ENCODE peak calls at places on chromosomes 1 and 21, in six cellular contexts. One of them, this sample, is unnamed.

GRCh38 chr1:3543076-3544049 is 67.9 kb downstream of the MEGF6 start:
- DNase-seq in stomach: no peak
- DNase-seq in GM12865: no peak
- DNase-seq in memory B cell: no peak
- DNase-seq in GF-D8: no peak
- DNase-seq in fibroblast of pulmonary artery: peak; percentile 61
- DNase-seq in this sample: no peak

GRCh38 chr1:113456967-113457366 is 66.7 kb downstream of the MAGI3 start:
- DNase-seq in fibroblast of pulmonary artery: peak; percentile 95
- DNase-seq in memory B cell: no peak
- DNase-seq in stomach: peak; percentile 40
- DNase-seq in GF-D8: no peak
- DNase-seq in GM12865: no peak
- DNase-seq in this sample: peak; percentile 92

GRCh38 chr21:45818276-45818903 is 163.2 kb upstream of the COL6A1 start:
- DNase-seq in memory B cell: no peak
- DNase-seq in fibroblast of pulmonary artery: peak; percentile 81
- DNase-seq in GF-D8: peak; percentile 62
- DNase-seq in stomach: no peak
- DNase-seq in GM12865: peak; percentile 47
- DNase-seq in this sample: no peak

GRCh38 chr1:112995890-112996289 is 39.9 kb upstream of the SLC16A1 start:
- DNase-seq in memory B cell: no peak
- DNase-seq in fibroblast of pulmonary artery: peak; percentile 29
- DNase-seq in GM12865: no peak
- DNase-seq in GF-D8: no peak
- DNase-seq in stomach: no peak
- DNase-seq in this sample: peak; percentile 9

GRCh38 chr21:34078915-34079314 is 5.5 kb downstream of the MRPS6 start:
- DNase-seq in fibroblast of pulmonary artery: no peak
- DNase-seq in memory B cell: no peak
- DNase-seq in GF-D8: no peak
- DNase-seq in stomach: no peak
- DNase-seq in GM12865: no peak
- DNase-seq in this sample: no peak

GRCh38 chr1:31790641-31791091 is 25.2 kb downstream of the SPOCD1 start:
- DNase-seq in stomach: no peak
- DNase-seq in memory B cell: no peak
- DNase-seq in GM12865: no peak
- DNase-seq in fibroblast of pulmonary artery: no peak
- DNase-seq in GF-D8: no peak
- DNase-seq in this sample: no peak

GRCh38 chr1:209557216-209557615 is 26.3 kb upstream of the CAMK1G start:
- DNase-seq in fibroblast of pulmonary artery: no peak
- DNase-seq in GF-D8: no peak
- DNase-seq in stomach: no peak
- DNase-seq in GM12865: no peak
- DNase-seq in memory B cell: no peak
- DNase-seq in this sample: no peak

GRCh38 chr1:96559181-96559580 is 162.4 kb upstream of the PTBP2 start:
- DNase-seq in GF-D8: no peak
- DNase-seq in memory B cell: no peak
- DNase-seq in stomach: no peak
- DNase-seq in fibroblast of pulmonary artery: peak; percentile 16
- DNase-seq in GM12865: no peak
- DNase-seq in this sample: no peak

GRCh38 chr1:15803380-15803779 is 4.1 kb downstream of the UQCRHL start:
- DNase-seq in GF-D8: no peak
- DNase-seq in memory B cell: peak; percentile 37
- DNase-seq in GM12865: peak; percentile 58
- DNase-seq in fibroblast of pulmonary artery: peak; percentile 50
- DNase-seq in stomach: no peak
- DNase-seq in this sample: no peak

GRCh38 chr1:162562452-162562828 is 918 bp downstream of the UAP1 start:
- DNase-seq in stomach: no peak
- DNase-seq in GF-D8: peak; percentile 32
- DNase-seq in fibroblast of pulmonary artery: peak; percentile 72
- DNase-seq in GM12865: peak; percentile 40
- DNase-seq in memory B cell: no peak
- DNase-seq in this sample: no peak

GRCh38 chr1:112262301-112262700 is 133.7 kb upstream of the CTTNBP2NL start:
- DNase-seq in stomach: no peak
- DNase-seq in memory B cell: no peak
- DNase-seq in GM12865: no peak
- DNase-seq in fibroblast of pulmonary artery: no peak
- DNase-seq in GF-D8: no peak
- DNase-seq in this sample: no peak

GRCh38 chr1:36411674-36412648 is 14.3 kb upstream of the LSM10 start:
- DNase-seq in stomach: no peak
- DNase-seq in fibroblast of pulmonary artery: peak; percentile 49
- DNase-seq in GM12865: peak; percentile 61
- DNase-seq in GF-D8: no peak
- DNase-seq in memory B cell: no peak
- DNase-seq in this sample: no peak

GRCh38 chr1:22880174-22880601 is 92.5 kb downstream of the LACTBL1 start:
- DNase-seq in GF-D8: no peak
- DNase-seq in fibroblast of pulmonary artery: peak; percentile 49
- DNase-seq in memory B cell: no peak
- DNase-seq in GM12865: no peak
- DNase-seq in stomach: no peak
- DNase-seq in this sample: no peak

GRCh38 chr21:44987886-44988606 is 48.2 kb downstream of the SLX9 start:
- DNase-seq in memory B cell: no peak
- DNase-seq in GM12865: no peak
- DNase-seq in GF-D8: no peak
- DNase-seq in fibroblast of pulmonary artery: no peak
- DNase-seq in stomach: no peak
- DNase-seq in this sample: no peak

GRCh38 chr1:98660941-98661543 is 479 bp upstream of the SNX7 start:
- DNase-seq in stomach: no peak
- DNase-seq in fibroblast of pulmonary artery: peak; percentile 33
- DNase-seq in GM12865: no peak
- DNase-seq in GF-D8: no peak
- DNase-seq in memory B cell: no peak
- DNase-seq in this sample: no peak

GRCh38 chr1:36415661-36416346 is 18.1 kb upstream of the LSM10 start:
- DNase-seq in memory B cell: no peak
- DNase-seq in stomach: no peak
- DNase-seq in GM12865: no peak
- DNase-seq in fibroblast of pulmonary artery: no peak
- DNase-seq in GF-D8: no peak
- DNase-seq in this sample: no peak

GRCh38 chr1:44810101-44810761 is 1.9 kb downstream of the BTBD19 start:
- DNase-seq in fibroblast of pulmonary artery: no peak
- DNase-seq in stomach: peak; percentile 81
- DNase-seq in GF-D8: no peak
- DNase-seq in GM12865: peak; percentile 55
- DNase-seq in memory B cell: no peak
- DNase-seq in this sample: no peak